ENCODE peak calls at places on chromosomes 12 and 14, in seven cellular contexts. G is stomach, U is tibial nerve, I is GM12892, K is Peyer's patch, F is NB4, Y is H1. D is an unnamed sample.

GRCh38 chr12:1936406-1937320 is 18.2 kb upstream of the CACNA2D4 start:
- DNase-seq in G (peak), U (no peak), I (no peak), K (no peak), F (no peak), Y (no peak), D (no peak)

GRCh38 chr14:89186850-89187376 is 230.1 kb downstream of the FOXN3 start:
- DNase-seq in G (no peak), U (no peak), I (no peak), K (peak), F (peak), Y (no peak), D (no peak)

GRCh38 chr12:45663452-45663851 is 66.1 kb upstream of the ARID2 start:
- DNase-seq in G (no peak), U (no peak), I (no peak), K (no peak), F (no peak), Y (no peak), D (no peak)

GRCh38 chr12:9237286-9237685 is 29.1 kb upstream of the PZP start:
- DNase-seq in G (no peak), U (no peak), I (no peak), K (no peak), F (no peak), Y (no peak), D (no peak)

GRCh38 chr12:53235742-53236442 is 3.9 kb upstream of the RARG start:
- DNase-seq in G (no peak), U (no peak), I (no peak), K (no peak), F (no peak), Y (no peak), D (no peak)

GRCh38 chr14:89983375-89983774 is 27.6 kb downstream of the TDP1 start:
- DNase-seq in G (no peak), U (no peak), I (no peak), K (no peak), F (no peak), Y (no peak), D (no peak)

GRCh38 chr12:107598906-107599305 is 86.7 kb upstream of the PWP1 start:
- DNase-seq in G (no peak), U (no peak), I (no peak), K (no peak), F (no peak), Y (no peak), D (no peak)

GRCh38 chr12:24860546-24860945 is 88.4 kb downstream of the BCAT1 start:
- DNase-seq in G (no peak), U (no peak), I (no peak), K (no peak), F (no peak), Y (no peak), D (no peak)

GRCh38 chr12:88052686-88053085 is 23.5 kb upstream of the C12orf50 start:
- DNase-seq in G (no peak), U (peak), I (no peak), K (no peak), F (peak), Y (no peak), D (no peak)

GRCh38 chr12:98499668-98500456 is 15.5 kb upstream of the TMPO start:
- DNase-seq in G (no peak), U (no peak), I (no peak), K (no peak), F (no peak), Y (no peak), D (no peak)

GRCh38 chr14:31229638-31230229 is 22.1 kb upstream of the HECTD1 start:
- DNase-seq in G (peak), U (peak), I (no peak), K (peak), F (peak), Y (no peak), D (peak)

GRCh38 chr14:72439707-72440106 is 454.2 kb downstream of the DPF3 start:
- DNase-seq in G (no peak), U (no peak), I (no peak), K (peak), F (peak), Y (no peak), D (no peak)

GRCh38 chr14:87888136-87888999 is 104.6 kb downstream of the GALC start:
- DNase-seq in G (no peak), U (peak), I (no peak), K (no peak), F (peak), Y (peak), D (no peak)

GRCh38 chr14:103000291-103000921 is 56.9 kb downstream of the CDC42BPB start:
- DNase-seq in G (no peak), U (no peak), I (no peak), K (no peak), F (no peak), Y (no peak), D (no peak)

GRCh38 chr12:80064269-80064668 is 35.1 kb upstream of the OTOGL start:
- DNase-seq in G (no peak), U (no peak), I (no peak), K (no peak), F (no peak), Y (no peak), D (no peak)

GRCh38 chr12:81181701-81182100 is 103.8 kb downstream of the ACSS3 start:
- DNase-seq in G (no peak), U (no peak), I (no peak), K (no peak), F (no peak), Y (no peak), D (no peak)

GRCh38 chr12:114092981-114093380 is 126.9 kb upstream of the RBM19 start:
- DNase-seq in G (no peak), U (no peak), I (no peak), K (no peak), F (no peak), Y (no peak), D (no peak)

GRCh38 chr12:53292441-53292840 is 2.9 kb upstream of the PFDN5 start:
- DNase-seq in G (no peak), U (no peak), I (no peak), K (no peak), F (no peak), Y (no peak), D (no peak)

GRCh38 chr12:122965851-122966742 is at the start of gene ABCB9:
- DNase-seq in G (peak), U (peak), I (peak), K (peak), F (peak), Y (peak), D (peak)
- TF ChIP-seq POLR2A in G (no peak), U (peak), I (no peak), K (peak), F (peak), Y (no peak), D (no peak)

DNA sequence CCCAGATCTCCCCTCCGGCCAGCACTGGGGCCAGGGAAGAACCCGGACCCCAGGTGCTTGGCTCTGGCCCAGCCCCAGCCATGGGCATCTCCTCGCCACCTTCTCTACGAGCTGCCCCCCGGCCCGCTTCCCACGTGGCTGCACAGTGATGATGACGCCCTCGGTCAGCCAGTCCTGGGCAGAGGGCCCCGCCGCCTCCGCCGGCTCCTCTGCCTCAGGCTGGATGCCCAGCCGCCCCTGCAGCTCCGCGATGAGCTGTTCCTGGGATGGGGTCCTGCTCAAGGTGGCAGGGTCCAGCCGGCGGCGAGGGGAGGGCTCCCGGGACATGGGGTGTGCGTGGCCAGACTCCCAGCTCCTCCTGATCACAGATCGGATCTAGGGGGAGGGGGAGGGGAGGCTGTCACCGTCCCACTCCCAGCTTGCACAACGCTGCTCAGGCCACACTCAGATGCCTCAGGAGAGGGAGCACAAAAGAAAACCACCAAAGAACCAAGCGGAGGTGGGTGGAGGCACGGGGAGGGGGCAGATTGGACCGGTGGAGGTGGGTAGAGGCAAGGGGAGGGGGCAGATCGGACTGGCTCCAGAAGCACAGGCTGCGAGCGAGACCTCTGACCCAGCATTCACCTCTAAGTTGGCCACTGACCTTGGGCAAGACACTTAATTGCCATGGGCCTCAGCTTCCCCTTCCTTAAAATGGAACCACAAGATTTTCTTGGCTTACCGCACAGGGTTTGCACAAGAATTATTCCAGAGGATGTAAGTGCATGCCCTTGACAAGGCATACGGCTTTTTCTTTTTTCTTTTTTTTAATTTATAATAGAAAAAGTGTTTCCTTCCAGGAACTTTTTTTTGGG is 16.1 kb upstream of the RPLP0 start:
- DNase-seq in G (no peak), U (no peak), I (no peak), K (no peak), F (peak), Y (no peak), D (no peak)
- TF ChIP-seq POLR2A in G (no peak), U (no peak), I (no peak), K (no peak), F (no peak), Y (no peak), D (no peak)

DNA sequence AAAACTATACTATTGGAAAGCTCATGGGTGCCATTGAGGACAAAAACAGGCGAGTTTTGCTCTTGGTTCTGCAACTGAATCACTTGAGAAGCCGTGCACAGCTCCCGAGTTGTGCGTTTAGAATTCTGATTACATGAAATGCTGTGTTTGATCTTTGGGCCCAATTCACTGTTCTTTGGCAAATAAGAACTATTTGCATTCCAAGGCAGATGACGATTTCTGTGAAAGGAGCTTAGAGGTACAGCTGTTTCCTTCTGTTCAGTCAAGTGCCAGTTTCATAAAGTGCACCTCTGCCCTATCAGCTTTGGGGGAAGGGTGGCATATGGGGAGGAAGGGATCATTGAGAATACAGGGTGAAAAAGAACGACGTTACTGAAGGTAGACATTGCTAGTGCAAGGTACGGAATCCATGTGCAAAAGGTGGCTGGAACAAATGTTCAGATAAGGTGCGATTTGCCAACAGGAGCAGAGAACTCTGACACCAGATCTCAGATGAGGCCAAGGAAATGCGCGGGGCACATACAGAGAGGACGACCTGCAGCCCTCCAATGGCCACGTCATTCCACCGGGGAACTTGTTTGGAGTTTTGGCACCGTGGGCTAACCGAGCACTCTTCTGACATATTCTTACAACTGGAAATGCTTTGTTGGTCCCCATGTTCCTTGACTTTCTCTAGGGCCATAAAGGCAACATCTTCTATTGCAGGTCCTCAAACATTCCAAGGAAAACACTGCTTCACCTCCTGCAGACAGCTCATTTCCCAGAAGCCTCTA is 30.1 kb downstream of the TCHP start:
- DNase-seq in G (no peak), U (no peak), I (no peak), K (no peak), F (no peak), Y (no peak), D (no peak)
- TF ChIP-seq POLR2A in G (no peak), U (no peak), I (no peak), K (no peak), F (no peak), Y (no peak), D (no peak)

GRCh38 chr12:57724003-57724935 is 14.3 kb downstream of the AGAP2 start:
- DNase-seq in G (no peak), U (no peak), I (no peak), K (peak), F (no peak), Y (no peak), D (no peak)
- TF ChIP-seq POLR2A in G (no peak), U (no peak), I (no peak), K (no peak), F (no peak), Y (no peak), D (no peak)

GRCh38 chr14:105301103-105301914 is 508 bp upstream of the BRF1 start:
- DNase-seq in G (peak), U (peak), I (peak), K (peak), F (peak), Y (peak), D (peak)
- TF ChIP-seq POLR2A in G (peak), U (peak), I (no peak), K (peak), F (peak), Y (peak), D (no peak)